ENCODE peak calls at places on chromosomes 2 and 18, in ten cellular contexts. H is CD8-positive, alpha-beta T cell; J is Peyer's patch; C is endodermal cell; T is ovary; P is Calu3; Y is psoas muscle; R is heart left ventricle; I is choroid plexus epithelial cell; M is cardiac muscle cell. F is an unnamed sample.

GRCh38 chr2:119282966-119283511 is 59.4 kb downstream of the STEAP3 start:
- DNase-seq in H (no peak), J (no peak), C (peak; percentile 39), T (no peak), P (no peak), Y (no peak), R (peak; percentile 62), I (no peak), M (no peak), F (no peak)

GRCh38 chr2:98391581-98392270 is 45.5 kb downstream of the CNGA3 start:
- DNase-seq in H (no peak), J (no peak), C (peak; percentile 21), T (no peak), P (no peak), Y (no peak), R (no peak), I (no peak), M (no peak), F (no peak)

GRCh38 chr2:50722828-50723227 is 309.1 kb downstream of the NRXN1 start:
- DNase-seq in H (no peak), J (no peak), C (no peak), T (no peak), P (no peak), Y (no peak), R (no peak), I (no peak), M (no peak), F (no peak)

GRCh38 chr18:70181015-70181414 is 24.5 kb downstream of the RTTN start:
- DNase-seq in H (no peak), J (no peak), C (no peak), T (no peak), P (peak; percentile 5), Y (no peak), R (no peak), I (peak; percentile 80), M (peak; percentile 53), F (peak; percentile 3)

GRCh38 chr2:82837588-82838304 is 1621.3 kb downstream of the SUCLG1 start:
- DNase-seq in H (no peak), J (no peak), C (no peak), T (no peak), P (no peak), Y (no peak), R (no peak), I (peak; percentile 97), M (peak; percentile 92), F (no peak)

GRCh38 chr18:43869451-43870008 is 592.2 kb upstream of the SYT4 start:
- DNase-seq in H (no peak), J (no peak), C (no peak), T (no peak), P (no peak), Y (no peak), R (no peak), I (peak; percentile 88), M (peak; percentile 70), F (no peak)

GRCh38 chr2:238869293-238870124 is 21.6 kb downstream of the TWIST2 start:
- DNase-seq in H (no peak), J (no peak), C (peak; percentile 50), T (peak; percentile 13), P (no peak), Y (no peak), R (no peak), I (no peak), M (peak; percentile 45), F (no peak)

GRCh38 chr2:100921685-100922161 is 80.4 kb upstream of the RPL31 start:
- DNase-seq in H (no peak), J (no peak), C (no peak), T (no peak), P (no peak), Y (no peak), R (no peak), I (peak; percentile 40), M (peak; percentile 67), F (no peak)

GRCh38 chr18:74544898-74545297 is 10.6 kb downstream of the CNDP1 start:
- DNase-seq in H (no peak), J (no peak), C (peak; percentile 33), T (no peak), P (no peak), Y (no peak), R (peak; percentile 68), I (no peak), M (no peak), F (no peak)

GRCh38 chr2:24833821-24834732 is 40.9 kb downstream of the CENPO start:
- DNase-seq in H (no peak), J (no peak), C (no peak), T (no peak), P (no peak), Y (peak; percentile 28), R (no peak), I (no peak), M (no peak), F (no peak)

GRCh38 chr18:11146947-11147345 is 2.4 kb downstream of the PIEZO2 start:
- DNase-seq in H (no peak), J (no peak), C (peak; percentile 56), T (no peak), P (no peak), Y (no peak), R (no peak), I (no peak), M (no peak), F (no peak)

GRCh38 chr18:36835927-36836326 is 7.0 kb downstream of the KIAA1328 start:
- DNase-seq in H (no peak), J (no peak), C (no peak), T (no peak), P (no peak), Y (no peak), R (no peak), I (no peak), M (no peak), F (no peak)

GRCh38 chr2:155021591-155021990 is 323.1 kb downstream of the KCNJ3 start:
- DNase-seq in H (no peak), J (no peak), C (no peak), T (no peak), P (no peak), Y (no peak), R (no peak), I (no peak), M (no peak), F (no peak)

GRCh38 chr2:201415149-201415548 is 36.1 kb downstream of the TRAK2 start:
- DNase-seq in H (no peak), J (no peak), C (no peak), T (no peak), P (no peak), Y (no peak), R (no peak), I (no peak), M (no peak), F (no peak)

GRCh38 chr18:13565228-13565627 is 161.1 kb downstream of the FAM210A start:
- DNase-seq in H (no peak), J (no peak), C (no peak), T (no peak), P (no peak), Y (peak; percentile 70), R (peak; percentile 69), I (no peak), M (no peak), F (no peak)

GRCh38 chr18:23643815-23644214 is 18.9 kb downstream of the ANKRD29 start:
- DNase-seq in H (no peak), J (no peak), C (no peak), T (no peak), P (no peak), Y (no peak), R (no peak), I (no peak), M (no peak), F (no peak)

GRCh38 chr18:10928971-10929373 is 220.4 kb downstream of the PIEZO2 start:
- DNase-seq in H (no peak), J (no peak), C (no peak), T (no peak), P (no peak), Y (no peak), R (no peak), I (peak; percentile 86), M (peak; percentile 29), F (no peak)

GRCh38 chr2:171958475-171958874 is 36.2 kb downstream of the HAT1 start:
- DNase-seq in H (no peak), J (no peak), C (no peak), T (no peak), P (no peak), Y (no peak), R (no peak), I (peak; percentile 78), M (peak; percentile 48), F (no peak)

GRCh38 chr2:36411962-36412444 is 56.4 kb downstream of the CRIM1 start:
- DNase-seq in H (no peak), J (no peak), C (peak; percentile 76), T (no peak), P (no peak), Y (no peak), R (no peak), I (peak; percentile 68), M (no peak), F (peak; percentile 25)
- TF ChIP-seq CTCF in H (no peak), J (no peak), C (peak; percentile 48), T (no peak), P (no peak), Y (no peak), R (no peak), I (no peak), M (peak; percentile 5), F (no peak)

GRCh38 chr18:34624551-34624950 is 85.5 kb upstream of the DTNA start:
- DNase-seq in H (no peak), J (no peak), C (no peak), T (no peak), P (no peak), Y (no peak), R (no peak), I (peak; percentile 21), M (no peak), F (no peak)

GRCh38 chr18:34620258-34620861 is 89.7 kb upstream of the DTNA start:
- DNase-seq in H (no peak), J (no peak), C (no peak), T (no peak), P (no peak), Y (no peak), R (no peak), I (no peak), M (no peak), F (no peak)
- TF ChIP-seq CTCF in H (no peak), J (no peak), C (no peak), T (no peak), P (no peak), Y (no peak), R (no peak), I (no peak), M (no peak), F (no peak)

GRCh38 chr2:126227250-126227649 is 428.7 kb upstream of the GYPC start:
- DNase-seq in H (no peak), J (no peak), C (no peak), T (no peak), P (no peak), Y (no peak), R (no peak), I (peak; percentile 1), M (peak; percentile 7), F (no peak)
- TF ChIP-seq CTCF in H (no peak), J (no peak), C (peak; percentile 74), T (no peak), P (no peak), Y (no peak), R (no peak), I (no peak), M (peak; percentile 32), F (peak; percentile 55)

DNA sequence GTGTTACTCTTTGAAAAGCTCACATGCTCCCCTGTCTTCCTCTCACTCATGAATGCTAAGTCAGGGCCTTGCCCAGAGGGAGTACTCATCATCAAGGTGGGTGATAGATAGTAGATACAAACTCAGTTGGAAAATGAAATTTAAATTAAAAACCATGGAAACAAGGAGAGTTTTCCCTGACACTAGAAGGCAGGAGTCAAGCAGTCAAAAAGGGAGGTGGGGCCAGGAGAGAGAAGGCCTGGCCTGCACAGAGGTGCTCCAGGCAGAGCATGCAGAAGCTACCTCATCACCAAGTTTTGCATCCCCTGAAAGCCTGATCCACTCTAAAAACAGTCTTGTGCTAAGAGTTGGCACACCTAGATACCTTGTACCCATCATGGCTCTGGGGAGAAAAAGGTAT is 143.7 kb downstream of the MYO5B start:
- DNase-seq in H (no peak), J (no peak), C (peak; percentile 65), T (no peak), P (peak; percentile 50), Y (no peak), R (no peak), I (peak; percentile 4), M (peak; percentile 27), F (peak; percentile 10)
- TF ChIP-seq CTCF in H (no peak), J (no peak), C (peak; percentile 72), T (no peak), P (peak; percentile 39), Y (no peak), R (no peak), I (peak; percentile 20), M (peak; percentile 40), F (peak; percentile 64)

F was measured in PC-9.